ENCODE peak calls at places on chromosomes 6 and 20, in five cellular contexts. S is BE2C, F is right cardiac atrium, Z is pancreas, P is ascending aorta. U is an unnamed sample.

GRCh38 chr6:47571488-47571887 is 93.9 kb downstream of the CD2AP start:
- DNase-seq in S (no peak), F (no peak), Z (no peak), P (no peak), U (no peak)

GRCh38 chr6:136510782-136511181 is 39.4 kb downstream of the MAP7 start:
- DNase-seq in S (no peak), F (no peak), Z (no peak), P (no peak), U (no peak)

GRCh38 chr6:157073596-157073995 is 249.7 kb downstream of the TMEM242 start:
- DNase-seq in S (no peak), F (no peak), Z (no peak), P (no peak), U (no peak)

GRCh38 chr6:32666420-32667300 is at the start of gene HLA-DQB1:
- DNase-seq in S (no peak), F (peak; percentile 45), Z (no peak), P (no peak), U (no peak)

GRCh38 chr6:11263185-11263817 is 30.8 kb upstream of the NEDD9 start:
- DNase-seq in S (no peak), F (peak; percentile 74), Z (peak; percentile 47), P (peak; percentile 90), U (peak; percentile 41)

GRCh38 chr6:139679516-139680179 is 305.2 kb upstream of the CITED2 start:
- DNase-seq in S (no peak), F (no peak), Z (no peak), P (no peak), U (no peak)

GRCh38 chr6:50602191-50602810 is 111.0 kb upstream of the TFAP2D start:
- DNase-seq in S (peak; percentile 12), F (no peak), Z (no peak), P (no peak), U (peak; percentile 51)

GRCh38 chr6:151376440-151376839 is 14.9 kb downstream of the ZBTB2 start:
- DNase-seq in S (no peak), F (no peak), Z (no peak), P (peak; percentile 22), U (no peak)

GRCh38 chr20:5033566-5033965 is 32.3 kb upstream of the SLC23A2 start:
- DNase-seq in S (no peak), F (no peak), Z (no peak), P (no peak), U (peak; percentile 27)

GRCh38 chr6:36729169-36729549 is 31.5 kb downstream of the RAB44 start:
- DNase-seq in S (no peak), F (no peak), Z (no peak), P (no peak), U (no peak)

GRCh38 chr6:14857501-14857900 is 388.4 kb upstream of the JARID2 start:
- DNase-seq in S (no peak), F (peak; percentile 53), Z (no peak), P (peak; percentile 68), U (no peak)

GRCh38 chr6:149031545-149032317 is 284.9 kb downstream of the UST start:
- DNase-seq in S (no peak), F (peak; percentile 58), Z (no peak), P (peak; percentile 85), U (no peak)

GRCh38 chr6:88134575-88134974 is 31.6 kb downstream of the CNR1 start:
- DNase-seq in S (no peak), F (no peak), Z (no peak), P (no peak), U (no peak)

GRCh38 chr6:11615214-11615602 is 77.7 kb downstream of the TMEM170B start:
- DNase-seq in S (no peak), F (no peak), Z (no peak), P (no peak), U (peak; percentile 49)

GRCh38 chr6:21738180-21739094 is 144.9 kb downstream of the SOX4 start:
- DNase-seq in S (no peak), F (no peak), Z (no peak), P (no peak), U (no peak)

GRCh38 chr6:143514996-143515760 is 3.7 kb upstream of the FUCA2 start:
- DNase-seq in S (no peak), F (peak; percentile 86), Z (peak; percentile 58), P (peak; percentile 71), U (peak; percentile 6)

GRCh38 chr20:52001999-52002666 is 189.4 kb downstream of the ZFP64 start:
- DNase-seq in S (no peak), F (no peak), Z (no peak), P (no peak), U (no peak)

GRCh38 chr6:36683656-36684446 is 5.3 kb downstream of the CDKN1A start:
- DNase-seq in S (no peak), F (peak; percentile 58), Z (peak; percentile 67), P (peak; percentile 66), U (no peak)

GRCh38 chr20:14667241-14667640 is 329.8 kb upstream of the FLRT3 start:
- DNase-seq in S (no peak), F (no peak), Z (no peak), P (no peak), U (no peak)

GRCh38 chr20:35196313-35196712 is 24.4 kb downstream of the PROCR start:
- DNase-seq in S (no peak), F (no peak), Z (no peak), P (no peak), U (no peak)

GRCh38 chr20:51569815-51570741 is 27.6 kb upstream of the NFATC2 start:
- DNase-seq in S (no peak), F (peak; percentile 79), Z (no peak), P (peak; percentile 79), U (no peak)

GRCh38 chr6:116145786-116146675 is 20.1 kb upstream of the COL10A1 start:
- DNase-seq in S (no peak), F (no peak), Z (no peak), P (no peak), U (peak; percentile 48)

GRCh38 chr6:116139917-116140316 is 14.0 kb upstream of the COL10A1 start:
- DNase-seq in S (no peak), F (no peak), Z (no peak), P (no peak), U (no peak)

DNA sequence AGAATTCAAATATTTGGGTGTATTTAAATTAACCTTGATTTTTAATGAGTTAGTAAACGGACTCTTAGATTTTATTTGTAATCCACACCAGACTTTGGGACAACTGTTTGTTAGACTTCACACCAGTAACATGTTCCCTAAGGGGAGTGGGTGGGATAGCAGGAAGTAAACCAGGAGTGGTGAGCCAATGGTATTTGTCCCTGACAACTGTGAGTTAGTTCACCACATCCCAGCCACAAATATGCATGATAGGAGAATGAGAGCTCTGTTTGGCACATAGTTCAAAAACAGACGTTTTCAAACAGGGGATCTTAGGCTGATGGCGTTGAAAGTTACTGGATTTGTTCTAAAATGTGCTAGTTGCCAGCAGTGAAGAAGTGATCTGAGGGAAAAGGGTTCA is 18.7 kb upstream of the COL10A1 start:
- DNase-seq in S (no peak), F (no peak), Z (no peak), P (no peak), U (peak; percentile 84)
- H3K4me3 ChIP-seq in S (no peak overlapping the region), F (no peak overlapping the region), Z (no peak overlapping the region), P (no peak overlapping the region), U (peak overlapping the region; percentile 28)

GRCh38 chr6:1316482-1317220 is 4.8 kb downstream of the FOXQ1 start:
- DNase-seq in S (peak; percentile 31), F (no peak), Z (peak; percentile 57), P (no peak), U (peak; percentile 1)
- H3K4me3 ChIP-seq in S (peak overlapping the region; percentile 16), F (peak overlapping the region; percentile 77), Z (peak overlapping the region; percentile 26), P (peak overlapping the region; percentile 72), U (no peak overlapping the region)

GRCh38 chr20:42138711-42139110 is 520.5 kb upstream of the CHD6 start:
- DNase-seq in S (no peak), F (no peak), Z (no peak), P (no peak), U (no peak)
- H3K4me3 ChIP-seq in S (no peak overlapping the region), F (no peak overlapping the region), Z (no peak overlapping the region), P (no peak overlapping the region), U (no peak overlapping the region)

GRCh38 chr6:108133594-108134179 is 32.1 kb upstream of the NR2E1 start:
- DNase-seq in S (peak; percentile 82), F (peak; percentile 79), Z (peak; percentile 88), P (peak; percentile 78), U (peak; percentile 90)

GRCh38 chr6:108132863-108133262 is 33.0 kb upstream of the NR2E1 start:
- DNase-seq in S (no peak), F (no peak), Z (no peak), P (no peak), U (no peak)

DNA sequence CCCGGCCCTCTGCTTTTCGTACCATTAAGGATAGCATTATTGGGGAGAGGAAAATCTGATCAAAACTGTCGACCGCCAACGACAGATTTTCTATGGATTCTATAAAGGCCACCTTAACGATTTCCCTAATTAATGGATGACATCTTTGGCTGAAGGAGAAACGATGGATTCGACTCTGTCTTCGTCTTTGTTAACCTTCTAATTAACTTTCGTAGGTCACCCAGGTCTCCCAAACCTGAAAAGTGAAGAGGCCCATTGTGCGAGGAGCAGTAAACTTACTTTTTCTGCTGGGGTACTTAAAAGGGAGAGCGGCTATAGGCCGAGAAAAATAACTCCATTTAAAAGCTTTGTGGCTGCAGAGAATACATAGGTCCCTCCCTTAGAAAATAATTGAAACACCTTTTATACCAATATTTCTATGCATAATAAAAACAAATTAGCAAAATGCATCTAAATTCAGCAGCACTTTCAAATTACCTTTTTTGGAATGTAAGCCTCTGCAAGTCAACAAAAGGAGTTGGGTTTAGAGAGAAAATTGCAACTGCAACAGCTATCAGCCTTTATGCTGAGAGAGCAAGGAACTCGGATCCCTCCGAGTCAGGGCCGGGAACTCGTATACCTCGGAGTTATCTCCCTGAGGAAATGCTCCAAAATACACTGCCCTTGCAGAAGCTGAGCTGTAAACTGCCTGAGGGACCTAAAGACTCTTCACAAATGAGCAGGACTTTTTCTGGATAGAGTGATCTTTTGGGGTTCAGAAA is 31.4 kb upstream of the NR2E1 start:
- DNase-seq in S (no peak), F (no peak), Z (no peak), P (no peak), U (peak; percentile 30)
- H3K4me3 ChIP-seq in S (peak overlapping the region; percentile 53), F (peak overlapping the region; percentile 64), Z (no peak overlapping the region), P (peak overlapping the region; percentile 58), U (peak overlapping the region; percentile 58)

GRCh38 chr20:57562541-57563465 is 1.9 kb downstream of the PCK1 start:
- DNase-seq in S (no peak), F (no peak), Z (no peak), P (no peak), U (no peak)

GRCh38 chr20:57564951-57565642 is 4.2 kb downstream of the PCK1 start:
- DNase-seq in S (no peak), F (no peak), Z (no peak), P (no peak), U (no peak)

GRCh38 chr20:57564180-57564802 is 3.4 kb downstream of the PCK1 start:
- DNase-seq in S (no peak), F (no peak), Z (no peak), P (no peak), U (no peak)

GRCh38 chr20:57561356-57562279 is 708 bp downstream of the PCK1 start:
- DNase-seq in S (no peak), F (no peak), Z (no peak), P (no peak), U (no peak)

GRCh38 chr20:57563522-57563921 is 2.6 kb downstream of the PCK1 start:
- DNase-seq in S (no peak), F (no peak), Z (no peak), P (no peak), U (no peak)
- H3K4me3 ChIP-seq in S (no peak overlapping the region), F (no peak overlapping the region), Z (no peak overlapping the region), P (no peak overlapping the region), U (no peak overlapping the region)

GRCh38 chr6:31579546-31580445 is 2.4 kb downstream of the LTB start:
- DNase-seq in S (no peak), F (no peak), Z (no peak), P (no peak), U (no peak)
- H3K4me3 ChIP-seq in S (no peak overlapping the region), F (no peak overlapping the region), Z (no peak overlapping the region), P (no peak overlapping the region), U (no peak overlapping the region)